ENCODE peak calls at places on chromosomes 4 and X, in ten cellular contexts. J is ovary, G is tibial nerve, Z is sigmoid colon, F is upper lobe of left lung, V is stomach, K is body of pancreas, B is Peyer's patch, I is heart left ventricle, E is testis. X is an unnamed sample. For H3K36me3, the result is how much of the 10 kb centered on the place peaks cover.

GRCh38 chr4:132707955-132708354 is 441.1 kb upstream of the PCDH10 start:
- DNase-seq in J (no peak), G (no peak), Z (no peak), F (no peak), V (no peak), K (no peak), B (no peak), I (no peak), E (no peak), X (no peak)

GRCh38 chrX:135411893-135412292 is 9.9 kb upstream of the SMIM10L2A start:
- DNase-seq in J (no peak), G (no peak), Z (no peak), F (no peak), V (no peak), K (peak), B (no peak), I (no peak), E (no peak), X (no peak)

GRCh38 chr4:165138843-165139242 is 26.2 kb upstream of the TMEM192 start:
- DNase-seq in J (no peak), G (no peak), Z (no peak), F (no peak), V (no peak), K (no peak), B (no peak), I (no peak), E (no peak), X (no peak)

GRCh38 chrX:75784689-75785491 is at the start of gene MAGEE2:
- DNase-seq in J (peak), G (no peak), Z (no peak), F (peak), V (no peak), K (peak), B (no peak), I (no peak), E (peak), X (no peak)

GRCh38 chrX:64842492-64842891 is 133.8 kb downstream of the ZC4H2 start:
- DNase-seq in J (no peak), G (no peak), Z (no peak), F (no peak), V (no peak), K (no peak), B (no peak), I (no peak), E (no peak), X (no peak)

GRCh38 chr4:104941661-104942062 is 205.0 kb upstream of the TET2 start:
- DNase-seq in J (no peak), G (no peak), Z (no peak), F (no peak), V (no peak), K (no peak), B (no peak), I (no peak), E (no peak), X (no peak)

GRCh38 chr4:7845493-7846124 is 94.1 kb downstream of the AFAP1 start:
- DNase-seq in J (no peak), G (no peak), Z (peak), F (no peak), V (no peak), K (no peak), B (no peak), I (no peak), E (no peak), X (no peak)

GRCh38 chr4:150126201-150126879 is 48.1 kb downstream of the DCLK2 start:
- DNase-seq in J (no peak), G (no peak), Z (no peak), F (no peak), V (no peak), K (peak), B (no peak), I (no peak), E (no peak), X (no peak)

GRCh38 chr4:154720123-154720522 is 23.7 kb upstream of the LRAT start:
- DNase-seq in J (no peak), G (no peak), Z (no peak), F (no peak), V (no peak), K (no peak), B (no peak), I (no peak), E (no peak), X (no peak)

GRCh38 chrX:12973561-12974216 is 1.2 kb upstream of the TMSB4X start:
- DNase-seq in J (peak), G (no peak), Z (no peak), F (no peak), V (peak), K (peak), B (no peak), I (peak), E (no peak), X (no peak)

GRCh38 chr4:86498560-86499166 is 95.5 kb upstream of the PTPN13 start:
- DNase-seq in J (no peak), G (no peak), Z (no peak), F (no peak), V (no peak), K (peak), B (no peak), I (no peak), E (peak), X (peak)

GRCh38 chr4:79331126-79331876 is 5.4 kb upstream of the NAA11 start:
- DNase-seq in J (no peak), G (no peak), Z (no peak), F (no peak), V (no peak), K (no peak), B (no peak), I (no peak), E (no peak), X (no peak)

GRCh38 chr4:72468904-72469502 is 100.0 kb downstream of the ADAMTS3 start:
- DNase-seq in J (no peak), G (no peak), Z (no peak), F (no peak), V (no peak), K (no peak), B (no peak), I (no peak), E (no peak), X (no peak)

GRCh38 chrX:34656842-34657780 is at the start of gene TMEM47:
- DNase-seq in J (peak), G (peak), Z (peak), F (peak), V (peak), K (peak), B (peak), I (peak), E (peak), X (peak)

GRCh38 chr4:188015025-188015778 is 19.6 kb downstream of the ZFP42 start:
- DNase-seq in J (no peak), G (no peak), Z (no peak), F (no peak), V (no peak), K (no peak), B (no peak), I (no peak), E (no peak), X (no peak)

GRCh38 chr4:146368209-146368608 is 153.5 kb downstream of the SLC10A7 start:
- DNase-seq in J (no peak), G (no peak), Z (no peak), F (no peak), V (no peak), K (no peak), B (no peak), I (no peak), E (peak), X (no peak)

GRCh38 chrX:123626962-123627361 is 105.9 kb downstream of the THOC2 start:
- DNase-seq in J (no peak), G (no peak), Z (no peak), F (no peak), V (no peak), K (no peak), B (no peak), I (no peak), E (no peak), X (no peak)

GRCh38 chr4:64545593-64545992 is 136.3 kb upstream of the TECRL start:
- DNase-seq in J (no peak), G (no peak), Z (no peak), F (peak), V (no peak), K (no peak), B (no peak), I (no peak), E (no peak), X (no peak)

GRCh38 chrX:120000490-120001246 is 57.1 kb upstream of the NKAP start:
- DNase-seq in J (no peak), G (no peak), Z (no peak), F (no peak), V (no peak), K (no peak), B (no peak), I (no peak), E (no peak), X (no peak)

GRCh38 chr4:7426525-7427171 is 8.1 kb downstream of the PSAPL1 start:
- DNase-seq in J (no peak), G (no peak), Z (peak), F (no peak), V (peak), K (peak), B (no peak), I (peak), E (no peak), X (no peak)

GRCh38 chr4:150533673-150534072 is 48.3 kb upstream of the MAB21L2 start:
- DNase-seq in J (no peak), G (no peak), Z (no peak), F (no peak), V (no peak), K (no peak), B (no peak), I (no peak), E (no peak), X (no peak)

GRCh38 chr4:112881842-112882241 is 167.6 kb upstream of the ANK2 start:
- DNase-seq in J (peak), G (no peak), Z (no peak), F (no peak), V (no peak), K (no peak), B (no peak), I (no peak), E (peak), X (no peak)

GRCh38 chr4:168383510-168383909 is 65.0 kb upstream of the DDX60 start:
- DNase-seq in J (no peak), G (no peak), Z (no peak), F (no peak), V (no peak), K (no peak), B (no peak), I (no peak), E (no peak), X (no peak)

GRCh38 chrX:44344687-44345086 is 1.2 kb upstream of the EFHC2 start:
- DNase-seq in J (no peak), G (no peak), Z (no peak), F (no peak), V (no peak), K (no peak), B (no peak), I (no peak), E (no peak), X (no peak)

GRCh38 chrX:5100004-5100403 is 1128.7 kb downstream of the NLGN4X start:
- DNase-seq in J (no peak), G (no peak), Z (no peak), F (no peak), V (no peak), K (no peak), B (no peak), I (no peak), E (no peak), X (no peak)

GRCh38 chr4:117096886-117097285 is 11.5 kb upstream of the TRAM1L1 start:
- DNase-seq in J (no peak), G (no peak), Z (no peak), F (no peak), V (no peak), K (no peak), B (no peak), I (no peak), E (no peak), X (no peak)

GRCh38 chrX:33156152-33156726 is 55.1 kb downstream of the DMD start:
- DNase-seq in J (no peak), G (no peak), Z (no peak), F (no peak), V (no peak), K (no peak), B (no peak), I (no peak), E (no peak), X (no peak)

GRCh38 chrX:30657542-30658238 is 4.5 kb downstream of the GK start:
- DNase-seq in J (no peak), G (no peak), Z (no peak), F (no peak), V (no peak), K (no peak), B (no peak), I (no peak), E (no peak), X (no peak)

GRCh38 chrX:30653415-30654131 is at the start of gene GK:
- DNase-seq in J (no peak), G (no peak), Z (peak), F (no peak), V (no peak), K (peak), B (peak), I (no peak), E (no peak), X (peak)

GRCh38 chrX:30654989-30655607 is 1.9 kb downstream of the GK start:
- DNase-seq in J (no peak), G (no peak), Z (no peak), F (no peak), V (no peak), K (no peak), B (no peak), I (no peak), E (no peak), X (no peak)

GRCh38 chrX:30649859-30650258 is 3.4 kb upstream of the GK start:
- DNase-seq in J (no peak), G (no peak), Z (no peak), F (no peak), V (no peak), K (no peak), B (no peak), I (no peak), E (no peak), X (no peak)

DNA sequence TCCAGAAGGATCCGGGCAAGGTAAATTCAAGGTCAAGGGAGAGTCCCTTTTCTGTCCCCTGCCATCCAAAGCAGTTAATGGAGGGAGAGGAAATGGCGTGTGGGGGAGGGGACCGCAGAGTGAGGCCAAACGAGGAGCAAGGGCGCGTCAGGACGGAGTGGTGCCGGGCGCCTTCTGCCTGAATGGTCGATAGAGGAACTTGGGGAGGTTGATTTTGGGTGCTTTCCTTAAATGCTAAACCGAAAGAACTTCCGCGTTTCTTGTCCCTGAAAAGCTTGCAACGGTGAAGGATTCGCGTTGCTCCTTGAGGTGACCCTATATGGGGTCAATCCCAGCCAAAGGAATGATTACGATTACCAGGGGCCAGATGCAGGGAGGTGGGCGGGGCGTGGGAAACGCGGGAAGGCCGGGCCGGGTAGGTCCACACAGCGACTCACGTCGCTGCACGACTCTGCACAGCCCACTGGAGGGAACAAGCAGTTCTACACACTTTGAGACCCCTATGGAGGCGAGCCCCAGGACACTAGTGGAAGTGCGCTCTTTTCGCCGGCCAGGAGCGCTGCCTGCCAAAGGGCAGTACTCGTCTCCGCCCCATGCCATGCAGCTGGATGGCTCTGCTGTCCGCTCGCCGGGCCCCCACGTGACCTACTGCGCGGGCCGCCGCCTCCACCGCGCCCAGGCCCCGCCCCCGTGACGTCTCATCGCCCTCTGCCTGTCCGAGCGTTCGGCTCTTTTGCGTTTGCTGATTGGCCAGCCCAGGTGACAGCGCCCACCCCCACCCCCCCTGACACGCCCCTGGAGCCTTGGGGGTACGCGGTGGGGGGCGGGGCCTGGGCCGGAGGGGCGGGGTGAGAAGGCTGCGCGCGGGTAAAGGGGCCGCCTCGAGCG is 452 bp upstream of the GK start:
- DNase-seq in J (peak), G (peak), Z (peak), F (peak), V (peak), K (peak), B (peak), I (peak), E (peak), X (peak)
- TF ChIP-seq POLR2A in J (no peak), G (peak), Z (no peak), F (peak), V (no peak), K (no peak), B (peak), I (peak), E (no peak), X (peak)

GRCh38 chrX:71542825-71543224 is 9.9 kb downstream of the OGT start:
- DNase-seq in J (no peak), G (no peak), Z (no peak), F (no peak), V (no peak), K (no peak), B (no peak), I (no peak), E (no peak), X (no peak)
- H3K36me3 ChIP-seq in J (under half), G (under half), Z (under half), F (under half), V (under half), K (under half), B (under half), I (under half), E (under half), X (under half)

GRCh38 chr4:184384056-184384809 is 90.1 kb downstream of the IRF2 start:
- DNase-seq in J (peak), G (no peak), Z (peak), F (no peak), V (peak), K (peak), B (no peak), I (no peak), E (peak), X (peak)
- TF ChIP-seq POLR2A in J (no peak), G (no peak), Z (no peak), F (peak), V (peak), K (no peak), B (peak), I (peak), E (no peak), X (peak)

DNA sequence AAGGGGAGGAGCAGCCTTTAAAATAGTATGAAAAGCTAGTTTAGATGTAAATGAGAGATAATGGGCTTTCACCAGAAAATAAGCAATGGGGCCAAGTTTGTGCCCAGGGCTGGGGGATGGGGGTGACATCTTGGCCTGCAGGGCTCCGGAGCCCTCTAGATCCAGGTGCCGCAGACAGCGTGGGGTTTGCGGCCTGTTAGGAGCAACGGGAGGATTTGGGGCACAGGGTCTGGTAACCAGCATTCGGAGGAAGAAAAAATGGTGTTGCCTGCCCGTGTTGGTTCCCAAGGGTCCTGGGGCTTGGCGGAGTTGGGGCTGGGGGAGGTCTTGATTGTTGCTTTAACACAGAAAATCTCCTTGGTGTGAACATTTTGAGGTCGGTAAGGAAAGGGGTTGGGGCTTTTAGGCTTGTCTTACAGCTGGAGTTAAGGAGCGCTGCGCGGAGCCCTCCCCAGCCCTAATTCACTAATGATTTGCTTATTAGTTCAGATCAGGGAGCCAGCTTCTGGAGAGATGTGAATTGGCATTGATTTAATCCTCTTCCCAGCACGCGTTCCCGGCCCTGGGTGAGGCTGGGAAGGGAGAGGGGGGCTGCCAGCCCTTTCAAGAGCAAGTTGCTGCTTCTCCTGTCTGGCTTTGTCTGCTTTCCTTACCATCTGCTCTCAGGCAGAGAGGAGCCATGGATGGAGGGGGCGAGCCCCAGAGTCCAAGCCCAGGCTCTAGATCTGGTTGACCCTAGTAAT is 443.4 kb downstream of the BCOR start:
- DNase-seq in J (no peak), G (no peak), Z (no peak), F (no peak), V (no peak), K (no peak), B (no peak), I (no peak), E (no peak), X (no peak)
- H3K36me3 ChIP-seq in J (under half), G (under half), Z (under half), F (under half), V (under half), K (under half), B (under half), I (under half), E (under half), X (under half)

DNA sequence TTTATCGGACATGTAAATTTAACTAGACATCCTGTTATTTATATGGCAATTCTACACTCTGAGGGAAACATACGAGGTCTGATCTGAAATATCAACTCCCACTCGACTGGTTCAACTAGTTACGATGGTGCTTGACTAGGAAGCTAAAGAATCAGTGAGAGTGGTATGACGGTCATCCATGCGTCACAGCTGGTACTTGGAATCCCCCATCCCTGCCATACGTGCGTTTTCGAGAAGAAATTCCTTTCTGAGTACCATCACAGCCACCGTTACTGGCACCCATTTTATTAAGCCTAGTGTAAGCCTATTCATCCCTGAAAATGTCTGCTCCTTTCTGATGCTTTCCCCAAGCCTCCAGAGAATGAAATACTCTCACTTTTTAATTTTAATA is 695 bp upstream of the PIGA start:
- DNase-seq in J (no peak), G (no peak), Z (no peak), F (no peak), V (no peak), K (peak), B (no peak), I (no peak), E (peak), X (peak)
- TF ChIP-seq POLR2A in J (no peak), G (no peak), Z (no peak), F (no peak), V (no peak), K (no peak), B (no peak), I (no peak), E (no peak), X (no peak)

DNA sequence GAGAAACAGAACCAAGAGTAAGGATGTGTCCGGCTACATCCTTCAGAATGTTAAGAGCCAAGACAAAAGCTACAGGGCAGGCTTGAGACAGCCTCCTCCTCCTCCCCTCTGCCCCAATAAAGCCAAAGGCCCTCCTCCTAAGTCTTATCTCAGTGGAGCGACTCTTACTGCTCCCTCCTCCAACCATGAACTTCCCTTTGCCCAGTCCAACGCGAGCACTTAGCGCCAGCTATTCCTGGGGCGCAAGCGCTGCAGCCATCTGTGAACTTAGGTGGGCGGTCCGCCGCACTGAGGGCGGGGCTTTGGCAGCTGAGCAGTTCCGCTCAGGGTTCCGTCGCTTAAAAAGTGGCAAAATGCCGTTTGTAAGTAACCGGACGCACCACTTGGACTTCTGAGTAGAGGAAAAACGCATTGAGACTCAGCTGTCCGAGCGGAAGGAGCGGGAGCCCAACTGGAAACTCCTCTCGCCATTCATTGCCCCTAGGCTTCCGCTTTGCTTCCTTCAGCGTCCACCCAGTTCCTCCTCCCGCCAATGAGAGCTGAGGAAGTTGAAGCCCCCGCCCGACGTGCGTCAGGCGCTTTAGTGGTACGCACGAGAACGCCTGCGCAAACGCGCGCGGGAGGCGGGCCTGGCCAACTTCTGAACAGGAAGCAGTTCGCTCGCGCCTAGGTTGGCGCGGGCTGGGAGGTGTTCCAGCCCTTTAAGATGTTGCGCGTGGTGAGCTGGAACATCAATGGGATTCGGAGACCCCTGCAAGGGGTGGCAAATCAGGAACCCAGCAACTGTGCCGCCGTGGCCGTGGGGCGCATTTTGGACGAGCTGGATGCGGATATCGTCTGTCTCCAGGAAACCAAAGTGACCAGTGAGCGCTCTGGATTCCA is at the start of gene APEX2:
- DNase-seq in J (peak), G (peak), Z (peak), F (peak), V (peak), K (peak), B (peak), I (peak), E (peak), X (peak)
- H3K36me3 ChIP-seq in J (under half), G (under half), Z (under half), F (under half), V (under half), K (under half), B (under half), I (under half), E (under half), X (under half)